ENCODE peak calls at places on chromosomes 11 and 22, in ten cellular contexts. A is AML-193; K is kidney epithelial cell; N is stimulated activated CD8-positive, alpha-beta memory T cell treated with anti-CD3 and anti-CD28 coated beads, Interleukin-7, amount 100 ng/mL, for 24 hours; L is stimulated activated naive CD4-positive, alpha-beta T cell; H is GM20000; T is T1000; E is GM23338; F is GM13976; C is psoas muscle. V is an unnamed sample.

GRCh38 chr22:19149047-19149883 is 827 bp downstream of the GSC2 start:
- DNase-seq in A (no peak), F (no peak), T (no peak), K (no peak), L (peak), H (peak), C (no peak), E (peak), N (no peak), V (no peak)

GRCh38 chr22:24423519-24424000 is 3.8 kb upstream of the ADORA2A start:
- DNase-seq in A (no peak), H (peak), C (peak), N (peak), T (peak), L (peak), K (no peak), F (peak), E (peak), V (no peak)

GRCh38 chr11:111512296-111513239 is at the start of gene BTG4:
- DNase-seq in F (peak), T (no peak), E (peak), C (peak), H (peak), L (peak), K (no peak), A (no peak), N (no peak), V (no peak)

GRCh38 chr11:96481806-96482592 is 92.2 kb downstream of the JRKL start:
- DNase-seq in C (no peak), E (no peak), N (no peak), T (no peak), L (no peak), F (no peak), K (no peak), A (no peak), H (no peak), V (no peak)

GRCh38 chr11:47908198-47908597 is 60.0 kb upstream of the NUP160 start:
- DNase-seq in E (no peak), K (no peak), N (no peak), F (no peak), A (peak), H (peak), L (no peak), T (no peak), C (no peak), V (no peak)

GRCh38 chr11:74272276-74272675 is 39.2 kb downstream of the P4HA3 start:
- DNase-seq in H (no peak), L (no peak), T (no peak), E (no peak), K (no peak), F (no peak), C (no peak), N (no peak), A (no peak), V (no peak)

GRCh38 chr22:47588583-47588970 is 826.1 kb downstream of the TBC1D22A start:
- DNase-seq in E (no peak), T (no peak), A (no peak), F (no peak), C (no peak), K (no peak), L (no peak), N (no peak), H (no peak), V (no peak)

GRCh38 chr11:57653162-57653561 is 3.5 kb upstream of the YPEL4 start:
- DNase-seq in H (no peak), A (no peak), C (no peak), T (no peak), F (no peak), L (no peak), E (no peak), N (no peak), K (no peak), V (no peak)

GRCh38 chr22:32389685-32390084 is 22.4 kb downstream of the RTCB start:
- DNase-seq in A (peak), T (no peak), K (no peak), L (no peak), N (no peak), E (peak), H (no peak), C (no peak), F (no peak), V (no peak)

GRCh38 chr22:45603631-45604030 is 68.0 kb upstream of the ATXN10 start:
- DNase-seq in N (no peak), L (no peak), H (no peak), C (no peak), A (no peak), E (no peak), K (no peak), T (no peak), F (no peak), V (no peak)

GRCh38 chr11:74179234-74180126 is 8.4 kb downstream of the PPME1 start:
- DNase-seq in T (no peak), A (no peak), C (no peak), K (no peak), F (no peak), E (no peak), N (no peak), L (no peak), H (no peak), V (peak)

GRCh38 chr22:41092847-41093371 is 517 bp downstream of the EP300 start:
- DNase-seq in A (peak), T (no peak), K (no peak), E (peak), N (no peak), C (peak), F (peak), L (no peak), H (peak), V (no peak)

GRCh38 chr11:2539761-2540520 is 95.1 kb downstream of the KCNQ1 start:
- DNase-seq in T (no peak), E (no peak), C (peak), N (no peak), K (no peak), H (no peak), A (no peak), F (no peak), L (no peak), V (no peak)

GRCh38 chr11:3222003-3222855 is 3.6 kb upstream of the MRGPRG start:
- DNase-seq in H (no peak), K (no peak), A (no peak), T (no peak), E (no peak), N (no peak), L (no peak), C (no peak), F (no peak), V (no peak)

GRCh38 chr11:131924446-131925240 is 554.2 kb downstream of the NTM start:
- DNase-seq in E (no peak), K (peak), F (no peak), H (no peak), C (no peak), A (no peak), L (no peak), T (no peak), N (no peak), V (peak)

GRCh38 chr11:69435161-69435990 is 46.1 kb upstream of the LINC01488 start:
- DNase-seq in C (no peak), A (peak), H (no peak), L (no peak), F (no peak), K (no peak), N (no peak), T (no peak), E (no peak), V (no peak)

GRCh38 chr11:61541568-61541967 is 33.0 kb downstream of the LRRC10B start:
- DNase-seq in A (no peak), T (no peak), C (no peak), F (peak), E (peak), K (no peak), H (peak), N (no peak), L (no peak), V (no peak)

GRCh38 chr11:19670030-19670761 is 42.4 kb upstream of the NAV2 start:
- DNase-seq in E (peak), H (no peak), C (no peak), K (no peak), A (no peak), F (no peak), N (no peak), L (no peak), T (peak), V (no peak)

GRCh38 chr11:66292543-66293332 is 1.0 kb downstream of the TMEM151A start:
- DNase-seq in N (no peak), A (no peak), K (no peak), L (no peak), C (no peak), T (no peak), H (no peak), E (no peak), F (no peak), V (no peak)

GRCh38 chr11:124923296-124923695 is 4.2 kb downstream of the HEPN1 start:
- DNase-seq in C (no peak), F (no peak), N (no peak), H (no peak), E (no peak), T (no peak), A (no peak), L (peak), K (no peak), V (no peak)

GRCh38 chr22:42357221-42357620 is 75.0 kb downstream of the NFAM1 start:
- DNase-seq in F (no peak), A (no peak), L (no peak), H (no peak), K (no peak), C (no peak), E (no peak), N (no peak), T (no peak), V (no peak)

GRCh38 chr11:114058871-114059277 is 637 bp upstream of the ZBTB16 start:
- DNase-seq in L (no peak), K (no peak), N (no peak), C (no peak), H (no peak), T (no peak), A (no peak), E (peak), F (peak), V (no peak)

GRCh38 chr11:3665336-3666022 is 5.7 kb downstream of the CHRNA10 start:
- DNase-seq in T (no peak), H (no peak), N (no peak), F (no peak), K (no peak), L (no peak), C (no peak), E (no peak), A (peak), V (no peak)

GRCh38 chr22:48894064-48894671 is 933.5 kb downstream of the BRD1 start:
- DNase-seq in C (no peak), T (no peak), N (no peak), L (no peak), K (no peak), H (no peak), A (no peak), E (no peak), F (peak), V (no peak)

GRCh38 chr22:19494676-19495173 is 15.0 kb downstream of the CDC45 start:
- DNase-seq in H (no peak), N (no peak), F (no peak), K (no peak), C (no peak), T (no peak), E (no peak), A (no peak), L (no peak), V (no peak)

GRCh38 chr22:44363214-44363979 is 50.6 kb upstream of the SHISAL1 start:
- DNase-seq in C (peak), T (peak), K (no peak), H (no peak), E (no peak), L (no peak), A (no peak), F (no peak), N (no peak), V (peak)

GRCh38 chr22:36221799-36222751 is 17.3 kb downstream of the APOL2 start:
- DNase-seq in L (peak), E (peak), H (peak), T (no peak), C (peak), F (peak), N (no peak), A (peak), K (no peak), V (no peak)

GRCh38 chr22:17190702-17191101 is 28.5 kb downstream of the ADA2 start:
- DNase-seq in C (no peak), A (no peak), F (no peak), H (no peak), K (no peak), N (no peak), E (no peak), T (no peak), L (no peak), V (no peak)

V was measured in retinal pigment epithelial cell.